ENCODE peak calls at places on chromosome 12, in ten cellular contexts. W, C, E, U, Z, L, X, J, G and H are unnamed samples.

GRCh38 chr12:25194211-25194610 is 749 bp downstream of the DNAI7 start:
- DNase-seq in X (no peak), L (no peak), G (no peak), W (no peak), U (no peak), C (no peak), E (no peak), Z (no peak), J (no peak), H (no peak)

GRCh38 chr12:66538970-66539369 is 139.9 kb downstream of the GRIP1 start:
- DNase-seq in W (peak; percentile 59), C (no peak), G (no peak), E (no peak), J (no peak), L (no peak), X (no peak), Z (no peak), U (no peak), H (no peak)

GRCh38 chr12:66352197-66352596 is 49.9 kb downstream of the HELB start:
- DNase-seq in G (no peak), W (peak; percentile 82), Z (peak; percentile 12), U (no peak), J (peak; percentile 33), E (peak; percentile 12), X (peak; percentile 35), C (peak; percentile 26), L (no peak), H (no peak)

GRCh38 chr12:95763809-95764253 is 26.7 kb downstream of the NTN4 start:
- DNase-seq in J (no peak), X (no peak), Z (no peak), G (no peak), W (no peak), L (no peak), E (peak; percentile 87), C (no peak), U (no peak), H (no peak)

GRCh38 chr12:108180255-108181094 is 51.4 kb downstream of the WSCD2 start:
- DNase-seq in Z (no peak), L (no peak), G (no peak), X (no peak), E (no peak), C (no peak), U (no peak), W (no peak), J (no peak), H (no peak)

GRCh38 chr12:96205909-96206308 is 11.7 kb downstream of the ELK3 start:
- DNase-seq in J (no peak), Z (no peak), W (no peak), L (no peak), U (no peak), E (no peak), X (no peak), C (no peak), G (no peak), H (no peak)

GRCh38 chr12:67747869-67748760 is 99.6 kb downstream of the DYRK2 start:
- DNase-seq in L (no peak), X (peak; percentile 16), C (peak; percentile 40), J (no peak), U (no peak), W (no peak), Z (no peak), G (no peak), E (no peak), H (no peak)

GRCh38 chr12:25723921-25724491 is 170.9 kb upstream of the LMNTD1 start:
- DNase-seq in W (no peak), C (no peak), E (no peak), U (no peak), L (no peak), X (no peak), G (no peak), Z (no peak), J (no peak), H (no peak)

GRCh38 chr12:4157122-4157521 is 116.4 kb upstream of the CCND2 start:
- DNase-seq in C (no peak), Z (no peak), G (no peak), U (no peak), E (no peak), L (no peak), J (no peak), W (no peak), X (no peak), H (no peak)

GRCh38 chr12:28933864-28934527 is 215.1 kb upstream of the FAR2 start:
- DNase-seq in U (no peak), G (no peak), C (no peak), J (no peak), W (no peak), Z (no peak), E (no peak), X (no peak), L (no peak), H (no peak)

GRCh38 chr12:27898022-27898421 is 74.5 kb downstream of the PTHLH start:
- DNase-seq in G (no peak), X (no peak), C (no peak), L (no peak), J (no peak), W (no peak), Z (no peak), U (no peak), E (no peak), H (no peak)

GRCh38 chr12:47725893-47726292 is 603 bp upstream of the ENDOU start:
- DNase-seq in E (no peak), J (peak; percentile 77), Z (no peak), C (no peak), W (no peak), L (no peak), G (no peak), X (no peak), U (no peak), H (no peak)

GRCh38 chr12:110600254-110600653 is 13.7 kb upstream of the TCTN1 start:
- DNase-seq in Z (no peak), W (no peak), J (peak; percentile 48), X (peak; percentile 62), U (no peak), L (no peak), E (peak; percentile 47), G (no peak), C (no peak), H (no peak)

GRCh38 chr12:109461846-109462766 is 15.0 kb downstream of the KCTD10 start:
- DNase-seq in C (peak; percentile 28), E (peak; percentile 25), G (peak; percentile 36), U (no peak), X (peak; percentile 57), L (no peak), Z (no peak), J (no peak), W (peak; percentile 67), H (no peak)

GRCh38 chr12:62761658-62762057 is 173.3 kb downstream of the PPM1H start:
- DNase-seq in J (no peak), Z (no peak), G (no peak), E (no peak), U (no peak), X (no peak), C (no peak), W (no peak), L (no peak), H (no peak)

GRCh38 chr12:27549801-27550652 is 26.0 kb downstream of the PPFIBP1 start:
- DNase-seq in G (peak; percentile 24), X (peak; percentile 79), C (peak; percentile 79), Z (no peak), E (peak; percentile 95), L (no peak), J (no peak), U (no peak), W (peak; percentile 64), H (no peak)

GRCh38 chr12:70719672-70720420 is 82.6 kb upstream of the PTPRB start:
- DNase-seq in X (peak; percentile 52), Z (peak; percentile 9), G (peak; percentile 52), E (peak; percentile 16), J (peak; percentile 22), W (peak; percentile 71), L (no peak), C (peak; percentile 25), U (no peak), H (peak; percentile 34)

GRCh38 chr12:3097186-3097804 is 20.1 kb downstream of the TSPAN9 start:
- DNase-seq in Z (no peak), U (no peak), L (no peak), G (no peak), C (no peak), J (no peak), E (no peak), X (peak; percentile 77), W (no peak), H (no peak)

GRCh38 chr12:1346126-1346525 is 248.3 kb downstream of the FBXL14 start:
- DNase-seq in G (no peak), U (no peak), E (no peak), J (no peak), C (no peak), X (no peak), W (no peak), L (no peak), Z (no peak), H (no peak)

GRCh38 chr12:117152793-117153775 is 37.2 kb downstream of the FBXO21 start:
- DNase-seq in C (no peak), L (no peak), W (no peak), E (no peak), U (no peak), Z (no peak), J (no peak), G (no peak), X (no peak), H (no peak)

GRCh38 chr12:116662612-116663144 is 75.2 kb downstream of the SPRING1 start:
- DNase-seq in G (peak; percentile 9), U (no peak), C (peak; percentile 37), W (peak; percentile 72), J (no peak), L (no peak), E (no peak), Z (no peak), X (peak; percentile 93), H (no peak)

GRCh38 chr12:121062391-121063045 is 23.5 kb upstream of the OASL start:
- DNase-seq in E (no peak), J (no peak), X (no peak), G (no peak), C (no peak), U (no peak), W (no peak), Z (no peak), L (no peak), H (no peak)

GRCh38 chr12:64946132-64946829 is 121.8 kb downstream of the TBC1D30 start:
- DNase-seq in U (no peak), L (peak; percentile 75), C (peak; percentile 17), E (no peak), G (peak; percentile 90), W (peak; percentile 83), J (no peak), X (peak; percentile 91), Z (no peak), H (no peak)

GRCh38 chr12:111806304-111806703 is 35.7 kb upstream of the MAPKAPK5 start:
- DNase-seq in E (no peak), Z (no peak), J (no peak), W (no peak), G (no peak), U (no peak), X (no peak), L (no peak), C (no peak), H (no peak)

GRCh38 chr12:6961695-6962284 is 8.7 kb downstream of the PHB2 start:
- DNase-seq in L (no peak), W (peak; percentile 95), G (no peak), J (no peak), Z (no peak), U (no peak), X (peak; percentile 99), C (peak; percentile 93), E (peak; percentile 84), H (peak; percentile 65)

GRCh38 chr12:103495158-103495782 is 498 bp downstream of the C12orf42 start:
- DNase-seq in U (peak; percentile 32), E (no peak), L (no peak), Z (peak; percentile 64), C (no peak), X (peak; percentile 96), J (peak; percentile 50), G (peak; percentile 12), W (peak; percentile 63), H (peak; percentile 66)

GRCh38 chr12:92396647-92397258 is 251.1 kb upstream of the BTG1 start:
- DNase-seq in C (no peak), X (no peak), U (no peak), Z (no peak), G (no peak), E (peak; percentile 18), L (no peak), J (no peak), W (no peak), H (no peak)

GRCh38 chr12:127819066-127819465 is 447.9 kb upstream of the TMEM132C start:
- DNase-seq in U (no peak), C (no peak), G (no peak), E (peak; percentile 68), W (no peak), Z (no peak), J (no peak), L (no peak), X (no peak), H (no peak)